ENCODE peak calls at places on chromosome 15, in five cellular contexts. One of them, this sample, is unnamed.

GRCh38 chr15:72423256-72423655 is 25.2 kb downstream of the TMEM202 start:
- DNase-seq in IMR-90: no peak
- DNase-seq in endothelial cell: no peak
- DNase-seq in NCI-H460: no peak
- DNase-seq in stimulated activated CD8-positive, alpha-beta memory T cell treated with anti-CD3 and anti-CD28 coated beads, Interleukin-7, amount 100 ng/mL, for 1 hour: no peak
- DNase-seq in this sample: no peak

GRCh38 chr15:65998486-65998885 is 129.2 kb downstream of the RAB11A start:
- DNase-seq in stimulated activated CD8-positive, alpha-beta memory T cell treated with anti-CD3 and anti-CD28 coated beads, Interleukin-7, amount 100 ng/mL, for 1 hour: no peak
- DNase-seq in NCI-H460: no peak
- DNase-seq in endothelial cell: no peak
- DNase-seq in IMR-90: no peak
- DNase-seq in this sample: no peak

GRCh38 chr15:78768096-78768495 is 43.2 kb downstream of the ADAMTS7 start:
- DNase-seq in endothelial cell: no peak
- DNase-seq in IMR-90: no peak
- DNase-seq in NCI-H460: no peak
- DNase-seq in stimulated activated CD8-positive, alpha-beta memory T cell treated with anti-CD3 and anti-CD28 coated beads, Interleukin-7, amount 100 ng/mL, for 1 hour: no peak
- DNase-seq in this sample: no peak

GRCh38 chr15:73442436-73442835 is 528 bp upstream of the REC114 start:
- DNase-seq in NCI-H460: no peak
- DNase-seq in IMR-90: no peak
- DNase-seq in endothelial cell: no peak
- DNase-seq in stimulated activated CD8-positive, alpha-beta memory T cell treated with anti-CD3 and anti-CD28 coated beads, Interleukin-7, amount 100 ng/mL, for 1 hour: no peak
- DNase-seq in this sample: no peak

GRCh38 chr15:66943456-66944095 is 121.8 kb upstream of the SMAD3 start:
- DNase-seq in stimulated activated CD8-positive, alpha-beta memory T cell treated with anti-CD3 and anti-CD28 coated beads, Interleukin-7, amount 100 ng/mL, for 1 hour: no peak
- DNase-seq in IMR-90: no peak
- DNase-seq in endothelial cell: no peak
- DNase-seq in NCI-H460: peak
- DNase-seq in this sample: peak

GRCh38 chr15:36430721-36431265 is 148.6 kb upstream of the CDIN1 start:
- DNase-seq in NCI-H460: no peak
- DNase-seq in endothelial cell: no peak
- DNase-seq in IMR-90: peak
- DNase-seq in stimulated activated CD8-positive, alpha-beta memory T cell treated with anti-CD3 and anti-CD28 coated beads, Interleukin-7, amount 100 ng/mL, for 1 hour: no peak
- DNase-seq in this sample: no peak

GRCh38 chr15:41827290-41827879 is 507 bp upstream of the JMJD7 start:
- DNase-seq in IMR-90: no peak
- DNase-seq in stimulated activated CD8-positive, alpha-beta memory T cell treated with anti-CD3 and anti-CD28 coated beads, Interleukin-7, amount 100 ng/mL, for 1 hour: no peak
- DNase-seq in endothelial cell: no peak
- DNase-seq in NCI-H460: no peak
- DNase-seq in this sample: no peak

GRCh38 chr15:78384651-78385050 is 44.5 kb downstream of the CRABP1 start:
- DNase-seq in endothelial cell: no peak
- DNase-seq in NCI-H460: no peak
- DNase-seq in stimulated activated CD8-positive, alpha-beta memory T cell treated with anti-CD3 and anti-CD28 coated beads, Interleukin-7, amount 100 ng/mL, for 1 hour: no peak
- DNase-seq in IMR-90: no peak
- DNase-seq in this sample: no peak

GRCh38 chr15:99651023-99651807 is 82.0 kb downstream of the LYSMD4 start:
- DNase-seq in NCI-H460: no peak
- DNase-seq in IMR-90: peak
- DNase-seq in stimulated activated CD8-positive, alpha-beta memory T cell treated with anti-CD3 and anti-CD28 coated beads, Interleukin-7, amount 100 ng/mL, for 1 hour: no peak
- DNase-seq in endothelial cell: no peak
- DNase-seq in this sample: no peak

This sample was measured in A549.